ENCODE peak calls at places on chromosomes 3 and 15, in five cellular contexts. One of them, this sample, is unnamed. For H3K4me1, the result is how much of the 10 kb centered on the place peaks cover.

GRCh38 chr3:48776854-48777253 is 59.8 kb upstream of the IP6K2 start:
- DNase-seq in mesenchymal stem cell: no peak
- DNase-seq in trophoblast cell: no peak
- DNase-seq in neuronal stem cell: no peak
- DNase-seq in H1: no peak
- DNase-seq in this sample: no peak

GRCh38 chr15:77508541-77509505 is 88.1 kb downstream of the HMG20A start:
- DNase-seq in mesenchymal stem cell: peak
- DNase-seq in neuronal stem cell: no peak
- DNase-seq in trophoblast cell: no peak
- DNase-seq in H1: no peak
- DNase-seq in this sample: no peak

GRCh38 chr3:153210116-153210515 is 48.1 kb downstream of the RAP2B start:
- DNase-seq in trophoblast cell: no peak
- DNase-seq in H1: no peak
- DNase-seq in mesenchymal stem cell: peak
- DNase-seq in neuronal stem cell: no peak
- DNase-seq in this sample: no peak

GRCh38 chr15:68187559-68187958 is 17.6 kb downstream of the CALML4 start:
- DNase-seq in mesenchymal stem cell: no peak
- DNase-seq in H1: no peak
- DNase-seq in neuronal stem cell: no peak
- DNase-seq in trophoblast cell: no peak
- DNase-seq in this sample: no peak

GRCh38 chr3:185332026-185332735 is 30.8 kb upstream of the MAP3K13 start:
- DNase-seq in H1: no peak
- DNase-seq in trophoblast cell: peak
- DNase-seq in mesenchymal stem cell: peak
- DNase-seq in neuronal stem cell: no peak
- DNase-seq in this sample: no peak

GRCh38 chr3:170301404-170301803 is 56.1 kb upstream of the SKIL start:
- DNase-seq in H1: no peak
- DNase-seq in mesenchymal stem cell: no peak
- DNase-seq in neuronal stem cell: no peak
- DNase-seq in trophoblast cell: peak
- DNase-seq in this sample: no peak

GRCh38 chr3:27127195-27127594 is 242.0 kb downstream of the NEK10 start:
- DNase-seq in neuronal stem cell: no peak
- DNase-seq in trophoblast cell: no peak
- DNase-seq in H1: no peak
- DNase-seq in mesenchymal stem cell: no peak
- DNase-seq in this sample: no peak

GRCh38 chr3:118946449-118946848 is 88.2 kb downstream of the IGSF11 start:
- DNase-seq in H1: no peak
- DNase-seq in mesenchymal stem cell: no peak
- DNase-seq in neuronal stem cell: no peak
- DNase-seq in trophoblast cell: peak
- DNase-seq in this sample: no peak

GRCh38 chr15:51647128-51647562 is 24.6 kb upstream of the DMXL2 start:
- DNase-seq in neuronal stem cell: no peak
- DNase-seq in trophoblast cell: peak
- DNase-seq in H1: no peak
- DNase-seq in mesenchymal stem cell: peak
- DNase-seq in this sample: no peak

GRCh38 chr3:114879059-114880031 is 267.7 kb downstream of the ZBTB20 start:
- DNase-seq in neuronal stem cell: no peak
- DNase-seq in mesenchymal stem cell: peak
- DNase-seq in H1: no peak
- DNase-seq in trophoblast cell: peak
- DNase-seq in this sample: no peak

GRCh38 chr15:43279496-43279895 is 12.8 kb upstream of the TGM5 start:
- DNase-seq in H1: no peak
- DNase-seq in neuronal stem cell: no peak
- DNase-seq in trophoblast cell: no peak
- DNase-seq in mesenchymal stem cell: no peak
- DNase-seq in this sample: no peak

GRCh38 chr3:56864090-56864489 is 62.3 kb upstream of the ARHGEF3 start:
- DNase-seq in H1: no peak
- DNase-seq in mesenchymal stem cell: no peak
- DNase-seq in trophoblast cell: no peak
- DNase-seq in neuronal stem cell: no peak
- DNase-seq in this sample: no peak

GRCh38 chr3:9398715-9399708 is 1.6 kb downstream of the SETD5 start:
- DNase-seq in H1: no peak
- DNase-seq in neuronal stem cell: no peak
- DNase-seq in trophoblast cell: peak
- DNase-seq in mesenchymal stem cell: peak
- DNase-seq in this sample: peak
- H2BK12ac ChIP-seq in H1: peak
- H2BK12ac ChIP-seq in neuronal stem cell: no peak
- H2BK12ac ChIP-seq in trophoblast cell: no peak
- H2BK12ac ChIP-seq in mesenchymal stem cell: no peak
- H2BK12ac ChIP-seq in this sample: no peak

DNA sequence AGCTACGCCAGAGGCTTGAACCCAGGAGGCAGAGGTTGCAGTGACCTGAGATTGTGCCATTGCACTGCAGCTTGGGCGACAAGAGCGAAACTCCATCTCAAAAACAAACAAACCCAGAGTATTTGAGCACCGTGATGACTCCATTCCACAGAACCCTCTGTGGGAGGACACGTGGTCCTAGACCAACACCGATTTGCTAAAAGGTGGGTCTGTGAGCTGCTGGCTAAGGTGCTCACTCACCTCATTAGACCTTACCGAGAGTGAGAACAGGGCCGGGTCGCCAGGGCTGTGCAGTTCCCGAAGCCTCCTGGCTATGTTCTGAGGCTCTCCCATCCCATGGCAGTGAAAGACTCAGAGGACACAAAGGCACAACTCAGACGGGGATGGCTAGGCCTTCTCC is 17.9 kb downstream of the ABHD2 start:
- DNase-seq in H1: no peak
- DNase-seq in mesenchymal stem cell: no peak
- DNase-seq in trophoblast cell: no peak
- DNase-seq in neuronal stem cell: no peak
- DNase-seq in this sample: no peak
- H3K4me1 ChIP-seq in H1: under half
- H3K4me1 ChIP-seq in mesenchymal stem cell: under half
- H3K4me1 ChIP-seq in trophoblast cell: under half
- H3K4me1 ChIP-seq in neuronal stem cell: under half
- H3K4me1 ChIP-seq in this sample: under half

DNA sequence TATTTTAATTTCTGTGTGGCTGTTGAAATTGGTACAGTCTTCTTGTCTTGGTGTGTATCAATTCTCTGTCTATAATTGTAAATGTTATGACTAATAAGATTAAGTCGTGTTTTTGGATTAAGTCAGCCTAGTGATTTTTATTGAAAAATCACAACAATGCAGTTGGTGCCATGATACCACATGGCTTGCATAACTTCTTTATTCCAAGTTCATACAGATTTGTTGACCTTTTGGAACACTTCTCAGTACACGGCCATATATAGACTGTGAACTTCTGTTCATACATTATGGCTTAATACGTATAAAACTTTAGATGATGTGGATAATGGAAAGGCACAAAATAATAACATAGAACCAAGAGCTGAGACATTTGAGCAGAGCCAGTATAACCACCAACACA is 121.2 kb upstream of the NAALADL2 start:
- DNase-seq in H1: no peak
- DNase-seq in neuronal stem cell: no peak
- DNase-seq in mesenchymal stem cell: no peak
- DNase-seq in trophoblast cell: no peak
- DNase-seq in this sample: no peak
- H2BK12ac ChIP-seq in H1: no peak
- H2BK12ac ChIP-seq in neuronal stem cell: no peak
- H2BK12ac ChIP-seq in mesenchymal stem cell: no peak
- H2BK12ac ChIP-seq in trophoblast cell: no peak
- H2BK12ac ChIP-seq in this sample: no peak

GRCh38 chr3:168622795-168623194 is 527.1 kb upstream of the GOLIM4 start:
- DNase-seq in trophoblast cell: no peak
- DNase-seq in mesenchymal stem cell: peak
- DNase-seq in H1: no peak
- DNase-seq in neuronal stem cell: no peak
- DNase-seq in this sample: no peak

GRCh38 chr3:168615489-168616020 is 519.8 kb upstream of the GOLIM4 start:
- DNase-seq in trophoblast cell: no peak
- DNase-seq in neuronal stem cell: no peak
- DNase-seq in H1: no peak
- DNase-seq in mesenchymal stem cell: no peak
- DNase-seq in this sample: no peak

GRCh38 chr3:168620854-168621253 is 525.1 kb upstream of the GOLIM4 start:
- DNase-seq in trophoblast cell: peak
- DNase-seq in neuronal stem cell: peak
- DNase-seq in H1: peak
- DNase-seq in mesenchymal stem cell: peak
- DNase-seq in this sample: peak

GRCh38 chr3:168616901-168617300 is 521.2 kb upstream of the GOLIM4 start:
- DNase-seq in trophoblast cell: no peak
- DNase-seq in H1: no peak
- DNase-seq in mesenchymal stem cell: no peak
- DNase-seq in neuronal stem cell: no peak
- DNase-seq in this sample: no peak

GRCh38 chr3:168618827-168619226 is 523.1 kb upstream of the GOLIM4 start:
- DNase-seq in neuronal stem cell: no peak
- DNase-seq in trophoblast cell: no peak
- DNase-seq in H1: no peak
- DNase-seq in mesenchymal stem cell: no peak
- DNase-seq in this sample: no peak
- H3K4me1 ChIP-seq in neuronal stem cell: under half
- H3K4me1 ChIP-seq in trophoblast cell: under half
- H3K4me1 ChIP-seq in H1: under half
- H3K4me1 ChIP-seq in mesenchymal stem cell: under half
- H3K4me1 ChIP-seq in this sample: under half

DNA sequence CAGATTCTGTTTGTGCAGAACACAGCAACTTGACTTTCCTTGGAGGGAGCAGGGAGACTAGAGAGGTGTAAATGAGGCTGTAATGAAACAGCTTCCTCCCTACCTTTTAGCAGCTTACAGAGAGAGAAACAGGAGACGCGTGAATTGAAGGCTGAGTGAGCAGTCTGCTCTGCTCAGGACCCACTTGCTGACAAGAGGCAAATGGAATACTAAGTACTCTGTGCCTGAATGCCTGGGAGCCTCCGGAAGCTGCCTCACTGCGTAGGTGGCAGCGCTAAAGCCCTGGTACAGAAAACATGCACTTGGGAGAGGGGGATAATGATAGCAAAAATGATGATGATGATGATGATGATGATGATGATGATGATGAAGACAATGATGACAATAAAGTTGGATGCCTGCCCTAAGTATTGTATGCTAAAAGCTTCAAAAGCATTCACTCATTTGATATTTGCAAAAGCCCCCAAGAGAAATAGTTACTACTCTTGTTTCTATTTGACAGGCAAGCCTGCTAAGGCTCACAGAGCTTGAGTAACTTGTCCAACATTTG is 548.9 kb downstream of the NTRK3 start:
- DNase-seq in mesenchymal stem cell: no peak
- DNase-seq in H1: no peak
- DNase-seq in neuronal stem cell: no peak
- DNase-seq in trophoblast cell: no peak
- DNase-seq in this sample: no peak
- H2BK12ac ChIP-seq in mesenchymal stem cell: no peak
- H2BK12ac ChIP-seq in H1: no peak
- H2BK12ac ChIP-seq in neuronal stem cell: no peak
- H2BK12ac ChIP-seq in trophoblast cell: no peak
- H2BK12ac ChIP-seq in this sample: no peak

DNA sequence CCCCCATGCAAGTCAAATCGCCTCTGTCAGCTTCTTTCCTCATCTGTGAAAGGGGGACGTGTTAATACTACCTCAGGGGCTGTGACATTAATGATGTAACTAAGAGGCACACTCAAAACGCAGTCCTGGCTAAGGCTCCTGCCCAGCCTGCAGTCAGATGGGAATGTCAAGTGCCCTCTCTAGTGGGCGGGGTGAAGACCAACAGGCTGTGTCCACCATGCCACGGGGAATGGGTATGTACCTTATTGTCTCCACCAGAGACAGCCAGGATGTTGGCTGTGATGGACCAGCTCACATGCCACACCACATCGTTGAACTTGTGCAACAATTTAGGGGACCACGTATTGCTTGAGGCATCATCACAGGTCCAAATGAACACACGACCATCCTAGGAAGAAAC is 11.0 kb upstream of the GHRL start:
- DNase-seq in H1: no peak
- DNase-seq in trophoblast cell: no peak
- DNase-seq in mesenchymal stem cell: no peak
- DNase-seq in neuronal stem cell: no peak
- DNase-seq in this sample: no peak
- H3K4me1 ChIP-seq in H1: under half
- H3K4me1 ChIP-seq in trophoblast cell: under half
- H3K4me1 ChIP-seq in mesenchymal stem cell: under half
- H3K4me1 ChIP-seq in neuronal stem cell: under half
- H3K4me1 ChIP-seq in this sample: under half

GRCh38 chr3:99753268-99753975 is 64.2 kb upstream of the CMSS1 start:
- DNase-seq in neuronal stem cell: peak
- DNase-seq in H1: peak
- DNase-seq in trophoblast cell: peak
- DNase-seq in mesenchymal stem cell: peak
- DNase-seq in this sample: peak

GRCh38 chr3:99747915-99748314 is 69.7 kb upstream of the CMSS1 start:
- DNase-seq in trophoblast cell: peak
- DNase-seq in mesenchymal stem cell: peak
- DNase-seq in neuronal stem cell: peak
- DNase-seq in H1: no peak
- DNase-seq in this sample: no peak

GRCh38 chr3:99755831-99756230 is 61.8 kb upstream of the CMSS1 start:
- DNase-seq in H1: no peak
- DNase-seq in neuronal stem cell: no peak
- DNase-seq in mesenchymal stem cell: no peak
- DNase-seq in trophoblast cell: no peak
- DNase-seq in this sample: no peak

DNA sequence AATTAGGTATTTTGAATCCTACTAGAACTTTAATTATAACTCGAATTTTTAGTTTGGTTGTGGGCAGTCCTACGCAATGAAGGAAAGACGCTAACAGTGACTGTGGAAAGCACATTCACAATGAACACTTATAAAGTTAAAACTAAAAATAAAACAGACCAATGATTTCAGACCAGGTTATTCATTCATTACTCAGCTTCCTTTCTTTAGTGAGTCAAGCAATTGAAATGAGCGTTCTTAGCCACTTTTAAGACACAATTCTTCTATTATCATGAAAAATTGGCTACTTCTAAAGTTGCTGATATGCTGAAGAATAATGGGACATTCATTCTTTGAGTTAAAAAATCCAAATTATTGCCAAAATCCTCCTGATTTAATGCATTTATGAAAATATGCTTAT is 66.0 kb upstream of the CMSS1 start:
- DNase-seq in mesenchymal stem cell: peak
- DNase-seq in neuronal stem cell: no peak
- DNase-seq in H1: no peak
- DNase-seq in trophoblast cell: no peak
- DNase-seq in this sample: no peak
- H2BK12ac ChIP-seq in mesenchymal stem cell: no peak
- H2BK12ac ChIP-seq in neuronal stem cell: no peak
- H2BK12ac ChIP-seq in H1: no peak
- H2BK12ac ChIP-seq in trophoblast cell: no peak
- H2BK12ac ChIP-seq in this sample: no peak